ENCODE peak calls at places on chromosomes 11 and 22, in eight cellular contexts. One of them, this sample, is unnamed.

GRCh38 chr22:33050614-33051230 is 7.5 kb downstream of the SYN3 start:
- DNase-seq in fibroblast of lung: no peak
- DNase-seq in A549: no peak
- DNase-seq in transverse colon: no peak
- DNase-seq in fibroblast of pulmonary artery: no peak
- DNase-seq in adipocyte: no peak
- DNase-seq in CD8-positive, alpha-beta memory T cell: no peak
- DNase-seq in thoracic aorta: no peak
- DNase-seq in this sample: no peak

GRCh38 chr11:43923327-43924111 is 18.9 kb upstream of the C11orf96 start:
- DNase-seq in CD8-positive, alpha-beta memory T cell: no peak
- DNase-seq in thoracic aorta: no peak
- DNase-seq in A549: no peak
- DNase-seq in adipocyte: peak; percentile 59
- DNase-seq in fibroblast of pulmonary artery: peak; percentile 79
- DNase-seq in transverse colon: no peak
- DNase-seq in fibroblast of lung: peak; percentile 68
- DNase-seq in this sample: peak; percentile 57

GRCh38 chr22:38295863-38296262 is 21.4 kb downstream of the CSNK1E start:
- DNase-seq in transverse colon: no peak
- DNase-seq in fibroblast of pulmonary artery: no peak
- DNase-seq in CD8-positive, alpha-beta memory T cell: no peak
- DNase-seq in thoracic aorta: no peak
- DNase-seq in A549: no peak
- DNase-seq in fibroblast of lung: no peak
- DNase-seq in adipocyte: no peak
- DNase-seq in this sample: no peak

GRCh38 chr11:14668733-14669301 is 25.2 kb downstream of the PDE3B start:
- DNase-seq in transverse colon: no peak
- DNase-seq in A549: no peak
- DNase-seq in fibroblast of pulmonary artery: no peak
- DNase-seq in fibroblast of lung: no peak
- DNase-seq in thoracic aorta: no peak
- DNase-seq in adipocyte: no peak
- DNase-seq in CD8-positive, alpha-beta memory T cell: no peak
- DNase-seq in this sample: no peak

GRCh38 chr11:77055913-77056312 is 10.9 kb upstream of the CAPN5 start:
- DNase-seq in fibroblast of lung: no peak
- DNase-seq in thoracic aorta: no peak
- DNase-seq in adipocyte: no peak
- DNase-seq in transverse colon: no peak
- DNase-seq in fibroblast of pulmonary artery: no peak
- DNase-seq in CD8-positive, alpha-beta memory T cell: no peak
- DNase-seq in A549: no peak
- DNase-seq in this sample: no peak

GRCh38 chr22:19149047-19149883 is 827 bp downstream of the GSC2 start:
- DNase-seq in A549: no peak
- DNase-seq in CD8-positive, alpha-beta memory T cell: no peak
- DNase-seq in adipocyte: no peak
- DNase-seq in fibroblast of lung: peak; percentile 12
- DNase-seq in thoracic aorta: no peak
- DNase-seq in fibroblast of pulmonary artery: no peak
- DNase-seq in transverse colon: no peak
- DNase-seq in this sample: no peak

GRCh38 chr11:78350101-78350645 is 67.4 kb downstream of the GAB2 start:
- DNase-seq in transverse colon: peak; percentile 19
- DNase-seq in A549: no peak
- DNase-seq in adipocyte: peak; percentile 55
- DNase-seq in CD8-positive, alpha-beta memory T cell: no peak
- DNase-seq in fibroblast of lung: peak; percentile 26
- DNase-seq in fibroblast of pulmonary artery: peak; percentile 65
- DNase-seq in thoracic aorta: no peak
- DNase-seq in this sample: peak; percentile 77

GRCh38 chr11:73201888-73202810 is 15.9 kb upstream of the P2RY2 start:
- DNase-seq in transverse colon: peak; percentile 4
- DNase-seq in adipocyte: no peak
- DNase-seq in A549: no peak
- DNase-seq in fibroblast of pulmonary artery: no peak
- DNase-seq in fibroblast of lung: no peak
- DNase-seq in thoracic aorta: no peak
- DNase-seq in CD8-positive, alpha-beta memory T cell: no peak
- DNase-seq in this sample: no peak

GRCh38 chr22:41215409-41215808 is 10.3 kb downstream of the L3MBTL2 start:
- DNase-seq in fibroblast of pulmonary artery: no peak
- DNase-seq in A549: no peak
- DNase-seq in transverse colon: no peak
- DNase-seq in fibroblast of lung: no peak
- DNase-seq in CD8-positive, alpha-beta memory T cell: no peak
- DNase-seq in adipocyte: no peak
- DNase-seq in thoracic aorta: no peak
- DNase-seq in this sample: no peak

GRCh38 chr22:41216984-41217383 is 11.9 kb downstream of the L3MBTL2 start:
- DNase-seq in fibroblast of lung: no peak
- DNase-seq in thoracic aorta: no peak
- DNase-seq in CD8-positive, alpha-beta memory T cell: no peak
- DNase-seq in transverse colon: no peak
- DNase-seq in adipocyte: no peak
- DNase-seq in A549: no peak
- DNase-seq in fibroblast of pulmonary artery: peak; percentile 44
- DNase-seq in this sample: no peak

GRCh38 chr22:41215926-41216325 is 10.8 kb downstream of the L3MBTL2 start:
- DNase-seq in CD8-positive, alpha-beta memory T cell: no peak
- DNase-seq in fibroblast of pulmonary artery: no peak
- DNase-seq in thoracic aorta: no peak
- DNase-seq in adipocyte: no peak
- DNase-seq in A549: no peak
- DNase-seq in transverse colon: no peak
- DNase-seq in fibroblast of lung: no peak
- DNase-seq in this sample: no peak

GRCh38 chr22:41222846-41223507 is 17.8 kb downstream of the CHADL start:
- DNase-seq in fibroblast of pulmonary artery: no peak
- DNase-seq in thoracic aorta: no peak
- DNase-seq in adipocyte: no peak
- DNase-seq in transverse colon: no peak
- DNase-seq in A549: no peak
- DNase-seq in CD8-positive, alpha-beta memory T cell: no peak
- DNase-seq in fibroblast of lung: no peak
- DNase-seq in this sample: no peak

DNA sequence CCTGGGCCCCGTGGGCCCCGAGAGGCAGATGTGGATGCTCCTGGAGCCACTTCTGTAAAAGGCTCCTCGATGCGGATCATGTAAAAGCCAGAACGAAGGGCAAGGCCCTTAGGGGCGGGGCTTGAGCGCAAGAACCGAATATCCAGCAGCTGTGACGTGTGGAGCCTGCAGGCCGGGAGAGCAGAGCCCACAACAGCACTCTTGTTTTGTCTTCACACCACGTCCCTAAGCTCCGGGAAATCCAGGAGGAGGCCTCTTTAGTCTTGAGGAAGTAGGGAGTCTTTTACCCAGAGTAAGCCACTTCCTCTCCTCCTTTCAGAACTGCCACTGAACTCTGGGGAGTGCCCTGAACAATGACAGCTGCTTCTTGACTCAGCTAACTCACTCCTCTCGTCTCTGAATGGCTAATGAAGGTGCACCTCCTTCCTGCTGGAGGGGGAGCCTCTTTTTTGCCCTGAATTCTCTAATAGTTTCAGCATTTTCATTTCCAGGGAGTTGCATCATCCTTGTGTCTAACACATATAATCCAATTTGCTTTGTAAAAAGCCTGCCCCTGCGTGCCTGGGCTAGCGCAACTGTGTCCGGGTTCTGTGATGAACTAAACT is 12.5 kb downstream of the L3MBTL2 start:
- DNase-seq in fibroblast of pulmonary artery: peak; percentile 96
- DNase-seq in CD8-positive, alpha-beta memory T cell: no peak
- DNase-seq in fibroblast of lung: peak; percentile 68
- DNase-seq in thoracic aorta: no peak
- DNase-seq in A549: no peak
- DNase-seq in adipocyte: peak; percentile 91
- DNase-seq in transverse colon: peak; percentile 56
- DNase-seq in this sample: peak; percentile 93
- H3K4me3 ChIP-seq in fibroblast of pulmonary artery: peak overlapping the region; percentile 9
- H3K4me3 ChIP-seq in CD8-positive, alpha-beta memory T cell: no peak overlapping the region
- H3K4me3 ChIP-seq in fibroblast of lung: no peak overlapping the region
- H3K4me3 ChIP-seq in thoracic aorta: no peak overlapping the region
- H3K4me3 ChIP-seq in A549: no peak overlapping the region
- H3K4me3 ChIP-seq in adipocyte: peak overlapping the region; percentile 68
- H3K4me3 ChIP-seq in transverse colon: peak overlapping the region; percentile 14
- H3K4me3 ChIP-seq in this sample: peak overlapping the region; percentile 42

DNA sequence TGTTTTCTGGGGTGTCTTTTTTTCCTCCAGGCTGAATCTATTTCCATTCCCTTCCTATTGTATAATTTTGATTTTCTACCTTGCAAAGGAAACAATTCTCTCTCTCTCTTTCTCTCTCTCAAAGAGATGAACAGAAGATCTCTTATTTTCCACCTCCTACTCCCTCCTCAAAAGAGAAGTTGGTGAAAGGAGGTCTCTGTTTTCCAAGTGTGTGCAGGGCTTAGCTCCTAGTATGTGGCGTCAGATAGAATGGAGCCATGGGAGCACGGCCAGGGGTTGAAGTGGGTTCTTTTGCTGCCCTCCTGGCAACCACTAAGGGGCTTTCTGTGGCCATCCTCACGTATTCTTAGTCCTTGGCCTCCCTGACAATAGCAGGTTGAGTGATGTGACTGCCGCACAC is 480 bp downstream of the TRIM34 start:
- DNase-seq in thoracic aorta: no peak
- DNase-seq in A549: no peak
- DNase-seq in adipocyte: no peak
- DNase-seq in transverse colon: no peak
- DNase-seq in fibroblast of pulmonary artery: no peak
- DNase-seq in CD8-positive, alpha-beta memory T cell: no peak
- DNase-seq in fibroblast of lung: no peak
- DNase-seq in this sample: no peak
- H3K4me3 ChIP-seq in thoracic aorta: peak overlapping the region; percentile 89
- H3K4me3 ChIP-seq in A549: peak overlapping the region; percentile 46
- H3K4me3 ChIP-seq in adipocyte: peak overlapping the region; percentile 92
- H3K4me3 ChIP-seq in transverse colon: peak overlapping the region; percentile 68
- H3K4me3 ChIP-seq in fibroblast of pulmonary artery: peak overlapping the region; percentile 68
- H3K4me3 ChIP-seq in CD8-positive, alpha-beta memory T cell: peak overlapping the region; percentile 87
- H3K4me3 ChIP-seq in fibroblast of lung: peak overlapping the region; percentile 83
- H3K4me3 ChIP-seq in this sample: peak overlapping the region; percentile 81

DNA sequence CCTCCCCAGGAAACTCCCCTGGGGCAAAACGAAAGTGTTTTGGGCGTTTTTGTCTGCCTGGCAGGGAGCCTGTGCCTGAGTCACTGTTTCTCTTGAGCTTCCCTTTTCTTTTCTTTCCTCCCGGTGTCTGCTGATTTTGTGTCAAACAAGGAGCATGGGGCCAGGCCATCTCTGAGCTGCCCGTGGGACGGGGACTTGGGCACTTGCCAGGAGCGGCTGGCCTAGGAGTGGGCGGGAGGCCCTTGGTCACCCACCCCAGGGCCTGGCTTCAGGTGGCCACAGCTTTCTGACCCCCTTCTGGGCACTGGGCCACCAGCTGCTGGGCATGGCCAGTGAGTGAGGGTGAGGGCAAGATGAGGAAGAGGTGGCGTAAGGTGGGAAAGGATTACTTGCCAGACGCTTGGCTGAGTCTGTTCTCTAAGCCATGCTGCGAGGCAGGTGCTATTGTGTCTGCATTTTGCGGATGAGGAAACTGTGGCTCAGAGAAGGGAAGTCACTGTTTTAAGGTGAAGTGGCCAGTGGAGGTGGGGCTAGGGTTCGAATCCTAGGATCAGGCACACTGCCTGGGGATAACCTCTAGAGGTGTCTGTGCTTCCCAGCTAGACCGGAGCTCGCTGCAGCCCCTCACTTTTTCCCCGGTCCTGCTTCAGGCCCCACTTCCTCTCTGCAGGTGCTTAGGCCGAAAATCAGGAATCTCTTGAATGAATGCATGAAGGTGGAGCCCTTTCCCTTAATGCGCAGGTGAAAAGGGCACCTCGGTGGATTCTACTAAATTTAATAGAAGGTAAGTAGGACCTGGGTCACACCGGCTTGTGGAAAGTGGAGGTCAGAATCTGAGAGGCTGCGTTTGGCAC is 7.8 kb upstream of the NFAM1 start:
- DNase-seq in adipocyte: peak; percentile 42
- DNase-seq in fibroblast of lung: peak; percentile 35
- DNase-seq in A549: no peak
- DNase-seq in transverse colon: no peak
- DNase-seq in fibroblast of pulmonary artery: peak; percentile 31
- DNase-seq in CD8-positive, alpha-beta memory T cell: no peak
- DNase-seq in thoracic aorta: no peak
- DNase-seq in this sample: peak; percentile 45
- H3K4me3 ChIP-seq in adipocyte: peak overlapping the region; percentile 66
- H3K4me3 ChIP-seq in fibroblast of lung: no peak overlapping the region
- H3K4me3 ChIP-seq in A549: no peak overlapping the region
- H3K4me3 ChIP-seq in transverse colon: no peak overlapping the region
- H3K4me3 ChIP-seq in fibroblast of pulmonary artery: peak overlapping the region; percentile 28
- H3K4me3 ChIP-seq in CD8-positive, alpha-beta memory T cell: no peak overlapping the region
- H3K4me3 ChIP-seq in thoracic aorta: peak overlapping the region; percentile 60
- H3K4me3 ChIP-seq in this sample: peak overlapping the region; percentile 34

GRCh38 chr22:36454916-36455570 is 26.4 kb downstream of the TXN2 start:
- DNase-seq in A549: peak; percentile 73
- DNase-seq in thoracic aorta: peak; percentile 47
- DNase-seq in adipocyte: peak; percentile 84
- DNase-seq in transverse colon: peak; percentile 98
- DNase-seq in fibroblast of lung: peak; percentile 93
- DNase-seq in CD8-positive, alpha-beta memory T cell: peak; percentile 94
- DNase-seq in fibroblast of pulmonary artery: peak; percentile 88
- DNase-seq in this sample: peak; percentile 72

GRCh38 chr22:36460202-36460601 is 21.2 kb downstream of the TXN2 start:
- DNase-seq in thoracic aorta: no peak
- DNase-seq in fibroblast of lung: no peak
- DNase-seq in adipocyte: no peak
- DNase-seq in fibroblast of pulmonary artery: no peak
- DNase-seq in transverse colon: no peak
- DNase-seq in A549: no peak
- DNase-seq in CD8-positive, alpha-beta memory T cell: no peak
- DNase-seq in this sample: no peak

GRCh38 chr22:36455571-36456458 is 25.6 kb downstream of the TXN2 start:
- DNase-seq in CD8-positive, alpha-beta memory T cell: no peak
- DNase-seq in adipocyte: no peak
- DNase-seq in A549: no peak
- DNase-seq in fibroblast of lung: no peak
- DNase-seq in transverse colon: no peak
- DNase-seq in fibroblast of pulmonary artery: no peak
- DNase-seq in thoracic aorta: no peak
- DNase-seq in this sample: no peak

GRCh38 chr22:36456459-36456835 is 25.0 kb downstream of the TXN2 start:
- DNase-seq in A549: no peak
- DNase-seq in CD8-positive, alpha-beta memory T cell: no peak
- DNase-seq in fibroblast of lung: no peak
- DNase-seq in thoracic aorta: no peak
- DNase-seq in transverse colon: no peak
- DNase-seq in adipocyte: no peak
- DNase-seq in fibroblast of pulmonary artery: no peak
- DNase-seq in this sample: no peak

DNA sequence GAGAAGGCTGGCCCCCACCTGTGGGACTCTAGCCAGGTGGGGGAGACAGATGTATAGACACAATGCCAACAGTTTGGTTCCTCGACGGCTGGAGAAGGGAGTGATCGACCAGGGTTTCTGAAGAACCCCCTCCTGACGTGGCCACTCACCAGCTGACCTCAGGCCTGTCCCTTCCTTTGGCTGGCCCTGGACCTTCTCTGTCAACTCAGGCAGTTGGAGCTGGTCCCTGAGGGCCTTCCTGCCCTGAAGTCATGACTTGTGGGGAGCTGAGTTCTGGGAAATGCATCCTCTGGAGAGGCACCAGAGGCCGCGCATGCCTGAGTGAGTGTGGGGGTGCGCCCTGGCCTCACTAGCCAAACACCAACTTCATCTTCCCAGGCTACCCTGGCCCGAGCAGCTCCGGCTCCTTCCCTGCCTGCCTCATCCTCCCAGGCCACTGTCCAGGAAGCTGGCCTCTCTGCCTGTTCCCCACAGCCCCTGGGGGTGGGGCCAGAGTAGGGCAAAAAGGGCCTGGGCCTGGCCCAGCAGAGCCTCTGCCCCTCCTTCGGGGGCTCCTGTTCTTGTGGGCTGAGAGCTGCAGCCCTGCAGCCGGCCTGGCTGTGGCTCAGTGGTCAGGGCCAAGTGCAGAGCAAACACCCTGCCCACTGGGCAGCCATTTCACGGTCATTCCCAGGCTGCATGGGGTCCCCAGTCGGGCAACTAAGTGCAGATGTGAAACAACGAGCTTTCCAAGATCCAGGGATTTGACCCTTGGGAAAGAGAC is 23.6 kb downstream of the TXN2 start:
- DNase-seq in fibroblast of lung: peak; percentile 63
- DNase-seq in adipocyte: no peak
- DNase-seq in fibroblast of pulmonary artery: peak; percentile 32
- DNase-seq in transverse colon: no peak
- DNase-seq in thoracic aorta: no peak
- DNase-seq in CD8-positive, alpha-beta memory T cell: no peak
- DNase-seq in A549: no peak
- DNase-seq in this sample: peak; percentile 66
- H3K4me3 ChIP-seq in fibroblast of lung: no peak overlapping the region
- H3K4me3 ChIP-seq in adipocyte: no peak overlapping the region
- H3K4me3 ChIP-seq in fibroblast of pulmonary artery: no peak overlapping the region
- H3K4me3 ChIP-seq in transverse colon: no peak overlapping the region
- H3K4me3 ChIP-seq in thoracic aorta: no peak overlapping the region
- H3K4me3 ChIP-seq in CD8-positive, alpha-beta memory T cell: no peak overlapping the region
- H3K4me3 ChIP-seq in A549: no peak overlapping the region
- H3K4me3 ChIP-seq in this sample: no peak overlapping the region